ENCODE peak calls at places on chromosomes 2 and 18, in four cellular contexts. One of them, this sample, is unnamed.

GRCh38 chr2:69375494-69376353 is 11.3 kb downstream of the GFPT1 start:
- DNase-seq in HepG2: no peak
- DNase-seq in H1: no peak
- DNase-seq in K562: peak; percentile 54
- DNase-seq in this sample: peak; percentile 40

GRCh38 chr2:54524236-54524991 is 68.3 kb downstream of the SPTBN1 start:
- DNase-seq in HepG2: no peak
- DNase-seq in H1: no peak
- DNase-seq in K562: no peak
- DNase-seq in this sample: peak; percentile 61

GRCh38 chr2:219230201-219230540 is 565 bp downstream of the ANKZF1 start:
- DNase-seq in H1: no peak
- DNase-seq in HepG2: peak; percentile 45
- DNase-seq in K562: peak; percentile 32
- DNase-seq in this sample: no peak

GRCh38 chr2:117737846-117738245 is 76.6 kb upstream of the DDX18 start:
- DNase-seq in K562: no peak
- DNase-seq in H1: no peak
- DNase-seq in HepG2: no peak
- DNase-seq in this sample: no peak

GRCh38 chr2:104944495-104944894 is 90.6 kb downstream of the POU3F3 start:
- DNase-seq in K562: no peak
- DNase-seq in H1: no peak
- DNase-seq in HepG2: peak; percentile 21
- DNase-seq in this sample: no peak

GRCh38 chr2:3021720-3022119 is 355.9 kb downstream of the EIPR1 start:
- DNase-seq in HepG2: no peak
- DNase-seq in H1: no peak
- DNase-seq in K562: no peak
- DNase-seq in this sample: no peak

GRCh38 chr2:110115291-110116032 is at the start of gene MALL:
- DNase-seq in HepG2: no peak
- DNase-seq in K562: no peak
- DNase-seq in H1: no peak
- DNase-seq in this sample: peak; percentile 47

GRCh38 chr2:6957910-6958615 is 40.9 kb downstream of the RNF144A start:
- DNase-seq in H1: no peak
- DNase-seq in K562: no peak
- DNase-seq in HepG2: no peak
- DNase-seq in this sample: no peak

GRCh38 chr2:153495725-153496124 is 17.2 kb upstream of the RPRM start:
- DNase-seq in H1: no peak
- DNase-seq in HepG2: no peak
- DNase-seq in K562: no peak
- DNase-seq in this sample: no peak

GRCh38 chr2:175837046-175837445 is 165.0 kb downstream of the LNPK start:
- DNase-seq in HepG2: no peak
- DNase-seq in H1: no peak
- DNase-seq in K562: no peak
- DNase-seq in this sample: no peak

GRCh38 chr2:8583400-8584173 is 98.3 kb upstream of the ID2 start:
- DNase-seq in H1: peak; percentile 94
- DNase-seq in HepG2: peak; percentile 79
- DNase-seq in K562: peak; percentile 99
- DNase-seq in this sample: peak; percentile 38

GRCh38 chr18:63971320-63972071 is 1.6 kb downstream of the SERPINB8 start:
- DNase-seq in K562: no peak
- DNase-seq in HepG2: no peak
- DNase-seq in H1: no peak
- DNase-seq in this sample: no peak

GRCh38 chr2:3661149-3661660 is 3.2 kb downstream of the ALLC start:
- DNase-seq in H1: no peak
- DNase-seq in K562: no peak
- DNase-seq in HepG2: no peak
- DNase-seq in this sample: no peak

GRCh38 chr2:56008661-56009411 is 85.3 kb upstream of the EFEMP1 start:
- DNase-seq in K562: no peak
- DNase-seq in H1: peak; percentile 33
- DNase-seq in HepG2: no peak
- DNase-seq in this sample: peak; percentile 99

GRCh38 chr18:79169958-79170555 is 100.9 kb downstream of the ATP9B start:
- DNase-seq in H1: no peak
- DNase-seq in K562: no peak
- DNase-seq in HepG2: peak; percentile 10
- DNase-seq in this sample: peak; percentile 48

GRCh38 chr2:185942855-185943254 is 204.3 kb downstream of the FSIP2 start:
- DNase-seq in H1: no peak
- DNase-seq in K562: no peak
- DNase-seq in HepG2: no peak
- DNase-seq in this sample: no peak

GRCh38 chr2:129849559-129850160 is 129.8 kb upstream of the RAB6C start:
- DNase-seq in H1: no peak
- DNase-seq in HepG2: peak; percentile 69
- DNase-seq in K562: peak; percentile 42
- DNase-seq in this sample: peak; percentile 74

GRCh38 chr2:98822301-98823164 is 91.6 kb upstream of the MGAT4A start:
- DNase-seq in HepG2: no peak
- DNase-seq in K562: no peak
- DNase-seq in H1: no peak
- DNase-seq in this sample: peak; percentile 38

GRCh38 chr2:497770-498492 is 179.3 kb downstream of the TMEM18 start:
- DNase-seq in H1: no peak
- DNase-seq in HepG2: no peak
- DNase-seq in K562: no peak
- DNase-seq in this sample: no peak

GRCh38 chr2:30225131-30225762 is 6.1 kb upstream of the LBH start:
- DNase-seq in H1: no peak
- DNase-seq in K562: no peak
- DNase-seq in HepG2: no peak
- DNase-seq in this sample: peak; percentile 64

GRCh38 chr2:54560146-54560881 is 104.2 kb downstream of the SPTBN1 start:
- DNase-seq in H1: no peak
- DNase-seq in HepG2: no peak
- DNase-seq in K562: peak; percentile 21
- DNase-seq in this sample: peak; percentile 52

GRCh38 chr18:41881285-41881684 is 73.7 kb upstream of the PIK3C3 start:
- DNase-seq in H1: no peak
- DNase-seq in HepG2: no peak
- DNase-seq in K562: no peak
- DNase-seq in this sample: no peak

GRCh38 chr2:73092146-73092783 is 20.5 kb downstream of the RAB11FIP5 start:
- DNase-seq in H1: no peak
- DNase-seq in HepG2: peak; percentile 49
- DNase-seq in K562: no peak
- DNase-seq in this sample: no peak

GRCh38 chr2:190506666-190507065 is 27.9 kb downstream of the NEMP2 start:
- DNase-seq in H1: no peak
- DNase-seq in K562: no peak
- DNase-seq in HepG2: no peak
- DNase-seq in this sample: no peak

GRCh38 chr18:21851327-21851961 is 110.9 kb downstream of the MIB1 start:
- DNase-seq in H1: no peak
- DNase-seq in HepG2: no peak
- DNase-seq in K562: no peak
- DNase-seq in this sample: peak; percentile 32

GRCh38 chr2:232219496-232219870 is 159.1 kb upstream of the ALPP start:
- DNase-seq in HepG2: no peak
- DNase-seq in H1: no peak
- DNase-seq in K562: no peak
- DNase-seq in this sample: peak; percentile 27

GRCh38 chr2:19883486-19883885 is 18.3 kb downstream of the TTC32 start:
- DNase-seq in H1: no peak
- DNase-seq in K562: no peak
- DNase-seq in HepG2: no peak
- DNase-seq in this sample: no peak

GRCh38 chr2:67346718-67347407 is 50.3 kb upstream of the ETAA1 start:
- DNase-seq in HepG2: no peak
- DNase-seq in H1: no peak
- DNase-seq in K562: no peak
- DNase-seq in this sample: peak; percentile 24

GRCh38 chr2:8242734-8243133 is 439.1 kb upstream of the ID2 start:
- DNase-seq in K562: no peak
- DNase-seq in H1: no peak
- DNase-seq in HepG2: no peak
- DNase-seq in this sample: no peak

GRCh38 chr18:3511980-3512379 is 62.0 kb downstream of the TGIF1 start:
- DNase-seq in K562: no peak
- DNase-seq in H1: no peak
- DNase-seq in HepG2: no peak
- DNase-seq in this sample: peak; percentile 44

GRCh38 chr2:113899166-113899565 is 9.3 kb downstream of the ACTR3 start:
- DNase-seq in H1: no peak
- DNase-seq in K562: no peak
- DNase-seq in HepG2: no peak
- DNase-seq in this sample: no peak

GRCh38 chr2:170077830-170078569 is 99.9 kb upstream of the MYO3B start:
- DNase-seq in HepG2: no peak
- DNase-seq in K562: no peak
- DNase-seq in H1: no peak
- DNase-seq in this sample: no peak

GRCh38 chr2:190137561-190137960 is 75.0 kb upstream of the MSTN start:
- DNase-seq in HepG2: no peak
- DNase-seq in K562: no peak
- DNase-seq in H1: no peak
- DNase-seq in this sample: no peak

GRCh38 chr2:97911210-97911921 is 84.4 kb downstream of the TMEM131 start:
- DNase-seq in HepG2: no peak
- DNase-seq in K562: peak; percentile 13
- DNase-seq in H1: no peak
- DNase-seq in this sample: no peak

GRCh38 chr2:105573910-105574655 is 170.6 kb upstream of the NCK2 start:
- DNase-seq in H1: no peak
- DNase-seq in HepG2: no peak
- DNase-seq in K562: no peak
- DNase-seq in this sample: no peak

GRCh38 chr2:21452678-21453077 is 328.9 kb downstream of the TDRD15 start:
- DNase-seq in K562: no peak
- DNase-seq in HepG2: no peak
- DNase-seq in H1: no peak
- DNase-seq in this sample: no peak

GRCh38 chr2:28390857-28391563 is 1.6 kb upstream of the FOSL2 start:
- DNase-seq in HepG2: no peak
- DNase-seq in K562: peak; percentile 26
- DNase-seq in H1: no peak
- DNase-seq in this sample: peak; percentile 89

GRCh38 chr2:3633982-3634630 is 23.9 kb upstream of the ALLC start:
- DNase-seq in K562: no peak
- DNase-seq in H1: no peak
- DNase-seq in HepG2: no peak
- DNase-seq in this sample: no peak

GRCh38 chr2:69192176-69192945 is 179.4 kb downstream of the ANTXR1 start:
- DNase-seq in K562: no peak
- DNase-seq in H1: no peak
- DNase-seq in HepG2: no peak
- DNase-seq in this sample: no peak

GRCh38 chr18:26462304-26462703 is 86.0 kb downstream of the KCTD1 start:
- DNase-seq in HepG2: no peak
- DNase-seq in K562: no peak
- DNase-seq in H1: no peak
- DNase-seq in this sample: no peak

GRCh38 chr18:26459340-26459739 is 89.0 kb downstream of the KCTD1 start:
- DNase-seq in H1: no peak
- DNase-seq in K562: no peak
- DNase-seq in HepG2: no peak
- DNase-seq in this sample: no peak

GRCh38 chr18:26461405-26461804 is 86.9 kb downstream of the KCTD1 start:
- DNase-seq in HepG2: no peak
- DNase-seq in K562: no peak
- DNase-seq in H1: no peak
- DNase-seq in this sample: no peak

GRCh38 chr18:26459884-26460283 is 88.5 kb downstream of the KCTD1 start:
- DNase-seq in H1: no peak
- DNase-seq in K562: no peak
- DNase-seq in HepG2: no peak
- DNase-seq in this sample: no peak

GRCh38 chr18:26460449-26461091 is 87.8 kb downstream of the KCTD1 start:
- DNase-seq in HepG2: no peak
- DNase-seq in H1: no peak
- DNase-seq in K562: no peak
- DNase-seq in this sample: peak; percentile 49
- H3K9ac ChIP-seq in HepG2: no peak overlapping the region
- H3K9ac ChIP-seq in H1: no peak overlapping the region
- H3K9ac ChIP-seq in K562: no peak overlapping the region
- H3K9ac ChIP-seq in this sample: no peak overlapping the region

GRCh38 chr18:9475643-9476580 is 599 bp downstream of the RALBP1 start:
- DNase-seq in HepG2: no peak
- DNase-seq in H1: no peak
- DNase-seq in K562: peak; percentile 85
- DNase-seq in this sample: peak; percentile 64
- TF ChIP-seq JUN in HepG2: no peak
- TF ChIP-seq JUN in H1: no peak
- TF ChIP-seq JUN in K562: no peak
- TF ChIP-seq JUN in this sample: no peak

GRCh38 chr18:58128286-58129018 is 84.4 kb downstream of the NEDD4L start:
- DNase-seq in HepG2: peak; percentile 75
- DNase-seq in K562: no peak
- DNase-seq in H1: no peak
- DNase-seq in this sample: no peak

GRCh38 chr18:58124475-58124874 is 80.4 kb downstream of the NEDD4L start:
- DNase-seq in K562: no peak
- DNase-seq in HepG2: no peak
- DNase-seq in H1: no peak
- DNase-seq in this sample: no peak

GRCh38 chr18:58129019-58129374 is 85.0 kb downstream of the NEDD4L start:
- DNase-seq in HepG2: no peak
- DNase-seq in H1: no peak
- DNase-seq in K562: no peak
- DNase-seq in this sample: no peak

GRCh38 chr18:58125756-58126155 is 81.7 kb downstream of the NEDD4L start:
- DNase-seq in H1: no peak
- DNase-seq in HepG2: no peak
- DNase-seq in K562: no peak
- DNase-seq in this sample: no peak

GRCh38 chr18:58125183-58125582 is 81.2 kb downstream of the NEDD4L start:
- DNase-seq in H1: no peak
- DNase-seq in K562: peak; percentile 16
- DNase-seq in HepG2: no peak
- DNase-seq in this sample: no peak
- H3K9ac ChIP-seq in H1: no peak overlapping the region
- H3K9ac ChIP-seq in K562: no peak overlapping the region
- H3K9ac ChIP-seq in HepG2: no peak overlapping the region
- H3K9ac ChIP-seq in this sample: no peak overlapping the region

GRCh38 chr2:53200072-53200471 is 567.5 kb upstream of the CHAC2 start:
- DNase-seq in HepG2: no peak
- DNase-seq in H1: no peak
- DNase-seq in K562: no peak
- DNase-seq in this sample: no peak

DNA sequence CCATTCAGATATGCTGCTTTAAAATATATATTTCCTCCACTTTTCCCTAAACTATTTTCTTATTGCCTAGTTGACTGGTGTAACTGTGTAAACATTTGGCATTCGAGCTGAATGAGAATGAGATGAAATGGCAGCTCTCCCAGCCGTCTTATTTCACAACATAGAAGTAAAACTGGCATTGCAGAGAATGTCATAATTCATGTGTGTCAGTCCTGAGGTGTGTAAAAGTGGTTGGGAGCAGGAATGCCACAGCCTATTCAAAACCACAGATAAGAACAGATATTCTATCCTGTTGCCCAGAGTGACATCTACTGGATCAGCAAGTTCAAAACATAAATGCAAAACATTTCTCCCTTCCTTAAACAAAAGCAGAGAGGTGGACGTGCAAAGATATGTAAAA is 565.5 kb upstream of the CHAC2 start:
- DNase-seq in H1: no peak
- DNase-seq in K562: no peak
- DNase-seq in HepG2: peak; percentile 25
- DNase-seq in this sample: peak; percentile 11
- TF ChIP-seq JUN in H1: no peak
- TF ChIP-seq JUN in K562: no peak
- TF ChIP-seq JUN in HepG2: no peak
- TF ChIP-seq JUN in this sample: no peak

This sample was measured in endothelial cell of umbilical vein.